ENCODE peak calls at places on chromosomes 13 and 19, in seven cellular contexts. W, L, D, Y, X, N and R are unnamed samples.

GRCh38 chr19:17522988-17523872 is 11.8 kb downstream of the PGLS start:
- DNase-seq in W (peak), L (peak), D (no peak), Y (peak), X (no peak), N (no peak), R (peak)

GRCh38 chr13:100300213-100300612 is 211.3 kb downstream of the PCCA start:
- DNase-seq in W (no peak), L (no peak), D (no peak), Y (no peak), X (no peak), N (no peak), R (no peak)

GRCh38 chr19:55688422-55689218 is 13.6 kb downstream of the EPN1 start:
- DNase-seq in W (no peak), L (peak), D (no peak), Y (no peak), X (no peak), N (no peak), R (no peak)

GRCh38 chr13:50125306-50125555 is 110.0 kb downstream of the KCNRG start:
- DNase-seq in W (no peak), L (no peak), D (no peak), Y (no peak), X (no peak), N (no peak), R (peak)

GRCh38 chr13:75326173-75327131 is 155.5 kb downstream of the TBC1D4 start:
- DNase-seq in W (no peak), L (no peak), D (no peak), Y (no peak), X (no peak), N (no peak), R (peak)

GRCh38 chr13:99231726-99232125 is 26.5 kb downstream of the GPR18 start:
- DNase-seq in W (no peak), L (no peak), D (no peak), Y (no peak), X (no peak), N (no peak), R (no peak)

GRCh38 chr19:58409010-58409790 is 751 bp downstream of the ZNF584 start:
- DNase-seq in W (peak), L (no peak), D (no peak), Y (peak), X (no peak), N (no peak), R (no peak)

GRCh38 chr13:34967851-34968562 is 25.9 kb downstream of the NBEA start:
- DNase-seq in W (no peak), L (no peak), D (no peak), Y (no peak), X (no peak), N (no peak), R (no peak)

GRCh38 chr13:28056970-28057712 is 43.2 kb downstream of the FLT3 start:
- DNase-seq in W (no peak), L (no peak), D (no peak), Y (no peak), X (no peak), N (no peak), R (peak)

GRCh38 chr13:24220086-24220703 is 59.7 kb downstream of the SPATA13 start:
- DNase-seq in W (no peak), L (no peak), D (peak), Y (peak), X (peak), N (peak), R (peak)

GRCh38 chr13:108915095-108915633 is 285.8 kb downstream of the MYO16 start:
- DNase-seq in W (no peak), L (no peak), D (peak), Y (no peak), X (peak), N (no peak), R (no peak)

GRCh38 chr13:112959701-112960542 is 9.1 kb upstream of the MCF2L start:
- DNase-seq in W (no peak), L (no peak), D (no peak), Y (no peak), X (no peak), N (no peak), R (no peak)

GRCh38 chr13:45365558-45365885 is 24.5 kb upstream of the TPT1 start:
- DNase-seq in W (no peak), L (no peak), D (no peak), Y (no peak), X (no peak), N (no peak), R (no peak)

GRCh38 chr13:24269803-24270202 is 39.6 kb upstream of the C1QTNF9 start:
- DNase-seq in W (no peak), L (no peak), D (no peak), Y (no peak), X (no peak), N (no peak), R (no peak)

GRCh38 chr19:17205237-17206140 is 9.7 kb upstream of the USE1 start:
- DNase-seq in W (peak), L (peak), D (no peak), Y (peak), X (no peak), N (no peak), R (peak)

GRCh38 chr13:107778094-107778493 is 437.2 kb downstream of the LIG4 start:
- DNase-seq in W (no peak), L (no peak), D (no peak), Y (no peak), X (no peak), N (no peak), R (no peak)

DNA sequence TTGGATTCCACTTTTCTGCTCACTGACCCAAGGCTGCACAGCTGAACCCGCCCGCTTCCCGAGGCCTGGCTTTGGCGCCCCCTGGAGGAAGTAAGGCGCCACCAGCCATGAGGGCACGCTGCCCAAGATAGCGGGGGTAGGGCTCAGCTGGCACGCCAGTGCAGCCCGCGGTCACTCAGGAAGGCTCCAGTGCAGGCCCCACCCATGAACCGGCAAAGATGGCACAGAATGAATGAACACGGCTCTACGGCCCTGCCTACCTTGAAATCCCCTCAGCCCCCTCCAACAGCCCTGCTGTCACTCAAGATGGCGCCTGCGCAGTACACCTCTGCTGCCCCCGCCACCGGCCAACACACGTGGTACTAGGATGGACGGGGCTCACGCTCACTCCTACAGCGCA is 3.0 kb downstream of the PEG3 start:
- DNase-seq in W (peak), L (peak), D (no peak), Y (no peak), X (no peak), N (no peak), R (no peak)
- TF ChIP-seq CTCF in W (peak), L (peak), D (no peak), Y (peak), X (peak), N (no peak), R (no peak)

DNA sequence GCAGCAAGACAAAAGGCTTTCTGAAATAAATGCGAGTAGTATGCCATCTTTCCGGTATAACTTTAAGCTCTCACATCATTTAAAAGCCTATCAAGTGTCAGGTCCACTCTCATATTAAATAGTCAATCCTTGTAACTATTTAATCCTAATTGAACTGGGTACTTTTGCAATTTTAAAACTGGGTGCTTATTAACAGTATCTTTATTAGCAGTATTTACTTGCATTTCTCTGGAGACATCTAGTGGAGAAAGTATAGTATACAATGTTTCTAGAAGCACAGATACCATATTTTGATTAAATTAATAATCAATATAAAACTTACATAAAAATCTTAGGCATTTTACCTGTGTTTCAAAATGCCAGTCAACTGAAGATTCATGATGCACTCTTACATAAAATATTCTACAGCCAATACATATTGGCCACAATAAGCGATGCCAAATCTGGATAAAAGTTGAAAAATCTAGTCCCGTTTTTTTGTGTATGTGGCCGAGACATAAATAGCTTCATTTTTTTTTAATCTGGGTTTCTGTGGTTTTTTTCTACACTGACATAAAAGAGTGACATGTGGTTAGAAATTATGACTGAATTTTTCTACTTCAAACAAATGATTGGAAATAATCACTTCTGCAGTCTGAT is 4.3 kb upstream of the POSTN start:
- DNase-seq in W (no peak), L (no peak), D (no peak), Y (no peak), X (no peak), N (no peak), R (no peak)
- TF ChIP-seq CTCF in W (peak), L (peak), D (peak), Y (peak), X (peak), N (peak), R (peak)

DNA sequence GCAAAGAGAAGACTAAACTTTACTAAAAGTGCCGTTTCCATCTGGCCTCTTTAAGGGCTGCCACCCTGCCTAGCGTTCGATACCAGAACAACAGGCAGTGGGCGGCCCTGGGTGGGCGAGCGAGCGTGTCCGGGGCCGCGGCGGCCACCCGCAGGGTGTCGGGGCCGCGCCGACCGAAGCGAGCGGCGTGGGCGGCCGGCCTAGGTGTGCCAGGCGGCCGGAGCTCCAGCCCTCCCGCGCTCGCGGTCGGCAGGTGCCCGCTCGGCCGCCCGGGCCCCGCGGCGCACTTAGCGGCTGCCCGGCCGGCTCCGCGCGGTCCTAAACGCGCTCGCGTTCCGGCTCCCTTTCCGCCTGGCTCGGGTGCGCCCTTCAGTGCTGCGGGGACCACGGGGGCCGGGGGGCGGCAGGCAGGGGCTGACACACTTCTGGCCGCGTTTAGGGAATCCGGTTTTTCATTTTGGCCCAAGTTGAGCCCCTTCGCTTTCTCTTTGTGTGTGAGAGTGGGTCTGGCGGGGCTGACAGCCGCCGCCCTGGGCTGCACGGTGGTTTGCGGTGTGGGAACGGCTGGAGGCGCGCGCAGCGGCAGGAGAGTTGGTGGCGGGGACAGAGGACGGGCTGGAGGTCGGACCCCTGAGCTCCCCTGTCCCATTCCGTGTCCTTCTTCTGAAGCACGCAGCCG is 2.9 kb downstream of the FGF9 start:
- DNase-seq in W (peak), L (peak), D (no peak), Y (no peak), X (no peak), N (no peak), R (peak)
- TF ChIP-seq CTCF in W (peak), L (no peak), D (no peak), Y (peak), X (no peak), N (no peak), R (no peak)

GRCh38 chr19:6736169-6736916 is 1.0 kb downstream of the GPR108 start:
- DNase-seq in W (peak), L (peak), D (peak), Y (peak), X (peak), N (peak), R (peak)

GRCh38 chr19:6736917-6737283 is 480 bp downstream of the GPR108 start:
- DNase-seq in W (no peak), L (no peak), D (no peak), Y (no peak), X (no peak), N (no peak), R (no peak)

GRCh38 chr19:6738726-6739389 is 622 bp upstream of the TRIP10 start:
- DNase-seq in W (peak), L (peak), D (no peak), Y (no peak), X (peak), N (no peak), R (no peak)

GRCh38 chr19:6737873-6738725 is 719 bp upstream of the GPR108 start:
- DNase-seq in W (peak), L (peak), D (peak), Y (peak), X (no peak), N (peak), R (peak)

DNA sequence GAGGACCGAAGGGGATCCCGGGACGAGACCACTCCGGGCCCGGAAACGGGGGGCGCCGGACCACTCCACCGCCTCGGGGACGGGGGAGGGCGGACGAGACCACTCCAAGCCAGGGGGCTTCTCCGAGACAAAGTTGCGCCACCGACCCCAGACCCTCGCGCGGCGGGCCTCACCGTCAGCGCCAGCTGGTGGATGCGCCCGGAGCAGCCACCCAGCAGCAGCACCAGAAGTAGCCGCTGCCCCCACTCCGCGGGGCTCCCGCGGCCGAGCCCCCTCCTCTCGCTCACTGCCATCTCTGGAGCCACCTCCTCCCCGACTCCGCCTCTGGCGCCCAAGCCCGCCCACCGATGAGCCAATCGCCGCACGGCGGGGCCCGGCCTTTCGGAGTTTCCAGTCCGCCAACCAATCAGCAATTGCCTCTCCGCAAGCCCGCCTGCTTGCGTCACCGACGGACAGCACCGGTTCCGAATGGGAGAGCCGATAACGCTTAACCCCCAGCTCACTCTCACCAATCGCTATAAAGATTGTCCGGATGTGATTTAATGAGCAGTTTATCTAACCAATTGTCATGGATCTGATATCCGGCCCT is at the start of gene GPR108:
- DNase-seq in W (peak), L (peak), D (peak), Y (peak), X (peak), N (peak), R (peak)
- TF ChIP-seq CTCF in W (no peak), L (no peak), D (no peak), Y (no peak), X (no peak), N (no peak), R (no peak)

GRCh38 chr19:13774217-13775191 is at the start of gene C19orf53:
- DNase-seq in W (peak), L (peak), D (peak), Y (peak), X (peak), N (peak), R (peak)
- TF ChIP-seq CTCF in W (no peak), L (no peak), D (no peak), Y (no peak), X (no peak), N (no peak), R (no peak)

GRCh38 chr13:48875071-48875470 is 100.6 kb upstream of the FNDC3A start:
- DNase-seq in W (no peak), L (no peak), D (no peak), Y (no peak), X (no peak), N (no peak), R (no peak)

GRCh38 chr13:48876289-48876688 is 99.4 kb upstream of the FNDC3A start:
- DNase-seq in W (no peak), L (no peak), D (no peak), Y (peak), X (no peak), N (no peak), R (no peak)

GRCh38 chr13:48873081-48873480 is 102.6 kb upstream of the FNDC3A start:
- DNase-seq in W (no peak), L (no peak), D (no peak), Y (no peak), X (no peak), N (no peak), R (no peak)

GRCh38 chr13:48874165-48874564 is 101.5 kb upstream of the FNDC3A start:
- DNase-seq in W (no peak), L (no peak), D (no peak), Y (no peak), X (no peak), N (no peak), R (no peak)

GRCh38 chr13:48873598-48873997 is 102.1 kb upstream of the FNDC3A start:
- DNase-seq in W (no peak), L (no peak), D (no peak), Y (no peak), X (no peak), N (no peak), R (no peak)
- TF ChIP-seq CTCF in W (no peak), L (no peak), D (peak), Y (no peak), X (no peak), N (peak), R (no peak)

DNA sequence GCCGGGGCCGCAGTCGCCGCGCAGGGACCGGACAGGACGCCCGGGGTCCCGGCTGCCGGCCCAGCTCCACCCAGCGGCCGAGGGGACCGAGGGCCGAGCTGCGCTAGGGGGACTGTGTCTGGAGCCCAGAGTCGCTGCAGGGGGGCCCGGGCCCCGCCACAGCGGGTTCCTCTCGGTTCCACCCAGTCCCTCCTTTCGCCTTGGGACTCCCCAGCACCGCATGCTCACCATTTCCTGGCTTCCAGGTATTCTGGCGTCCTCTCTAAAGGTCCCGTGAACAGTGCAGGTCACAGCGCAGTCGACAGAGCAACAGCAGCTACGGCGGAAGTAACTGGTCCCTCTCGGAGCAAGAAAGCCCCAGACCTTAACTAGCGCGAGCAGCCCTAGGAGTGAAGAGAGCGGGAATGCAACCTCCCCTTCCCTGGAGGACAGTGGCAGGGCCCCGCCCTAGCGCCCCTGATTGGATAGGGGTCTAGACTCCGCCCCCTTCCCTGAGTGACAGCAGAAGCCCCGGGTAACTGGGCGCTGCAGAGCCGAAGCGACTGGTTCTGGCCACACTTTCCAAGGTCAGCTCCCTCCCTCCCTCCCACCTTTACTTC is at the start of gene ZNF878:
- DNase-seq in W (peak), L (peak), D (peak), Y (peak), X (peak), N (peak), R (peak)
- TF ChIP-seq CTCF in W (no peak), L (peak), D (no peak), Y (peak), X (no peak), N (peak), R (peak)

GRCh38 chr19:47520343-47520806 is 5.5 kb upstream of the NAPA start:
- DNase-seq in W (no peak), L (no peak), D (no peak), Y (no peak), X (no peak), N (no peak), R (no peak)
- TF ChIP-seq CTCF in W (no peak), L (no peak), D (no peak), Y (no peak), X (no peak), N (no peak), R (no peak)

DNA sequence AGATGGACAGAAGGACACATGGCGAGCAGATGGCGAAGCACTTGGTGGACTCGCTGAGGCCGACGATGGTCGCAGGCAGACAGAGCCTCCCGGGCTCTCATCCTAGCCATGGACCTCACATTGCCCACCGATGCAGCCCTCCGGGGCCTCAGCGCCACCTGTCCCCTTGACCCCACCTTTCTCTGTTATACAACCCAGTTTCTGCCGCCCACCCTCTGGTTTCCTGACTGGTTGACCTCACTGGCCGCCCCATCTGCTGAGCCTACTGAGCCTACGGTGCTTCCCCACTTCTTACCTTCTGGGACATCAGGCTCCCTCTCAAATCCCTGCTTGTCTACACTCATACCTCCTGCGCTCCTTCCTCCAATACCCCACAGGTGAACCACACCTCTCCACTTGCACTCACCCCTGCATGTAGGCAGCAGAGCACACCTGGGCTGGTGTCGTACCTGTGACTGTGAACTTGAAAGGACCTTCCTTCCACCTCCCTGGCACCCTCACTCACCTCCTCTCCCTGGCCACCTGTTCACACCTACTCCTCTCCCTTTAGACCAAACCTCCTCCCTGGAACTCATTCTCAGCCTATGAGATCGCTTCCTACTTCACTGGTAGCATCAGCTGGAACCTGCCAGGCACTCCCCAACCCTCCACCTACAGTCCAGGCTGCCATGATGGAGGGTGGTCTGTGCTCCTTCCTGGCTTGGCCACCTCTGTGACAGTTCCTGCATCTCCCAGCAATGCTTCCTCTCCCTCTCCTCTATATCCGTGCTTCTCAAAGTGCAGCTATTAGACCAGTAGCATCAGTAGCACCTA is 36.1 kb downstream of the HPN start:
- DNase-seq in W (no peak), L (peak), D (no peak), Y (no peak), X (no peak), N (no peak), R (no peak)
- TF ChIP-seq CTCF in W (no peak), L (no peak), D (no peak), Y (no peak), X (no peak), N (no peak), R (no peak)